ENCODE peak calls at places on chromosome 4, in nine cellular contexts. W is CD4-positive, alpha-beta T cell; R is endothelial cell; S is Calu3; K is cardiac muscle cell; Z is AG09319; C is cardiac fibroblast; E is suprapubic skin; L is bronchial epithelial cell. O is an unnamed sample.

GRCh38 chr4:153763404-153763803 is 3.6 kb upstream of the RNF175 start:
- DNase-seq in W (no peak), R (no peak), S (peak; percentile 17), K (no peak), Z (no peak), C (peak; percentile 27), E (no peak), L (peak; percentile 19), O (no peak)

GRCh38 chr4:173318648-173319211 is 15.4 kb downstream of the HMGB2 start:
- DNase-seq in W (no peak), R (no peak), S (no peak), K (peak; percentile 72), Z (no peak), C (peak; percentile 78), E (no peak), L (peak; percentile 77), O (no peak)

GRCh38 chr4:10205223-10205622 is 88.6 kb upstream of the WDR1 start:
- DNase-seq in W (no peak), R (no peak), S (no peak), K (no peak), Z (no peak), C (peak; percentile 55), E (no peak), L (no peak), O (no peak)

GRCh38 chr4:101252721-101253120 is 94.6 kb downstream of the PPP3CA start:
- DNase-seq in W (no peak), R (no peak), S (no peak), K (peak; percentile 29), Z (no peak), C (peak; percentile 22), E (no peak), L (no peak), O (no peak)

GRCh38 chr4:16665942-16666586 is 232.4 kb downstream of the LDB2 start:
- DNase-seq in W (no peak), R (no peak), S (no peak), K (no peak), Z (no peak), C (no peak), E (no peak), L (no peak), O (no peak)

GRCh38 chr4:134201216-134202098 is at the start of gene PABPC4L:
- DNase-seq in W (no peak), R (peak; percentile 19), S (no peak), K (peak; percentile 89), Z (no peak), C (peak; percentile 20), E (peak; percentile 56), L (peak; percentile 7), O (peak; percentile 84)

GRCh38 chr4:113575391-113575790 is 186.1 kb downstream of the CAMK2D start:
- DNase-seq in W (no peak), R (no peak), S (no peak), K (peak; percentile 77), Z (no peak), C (peak; percentile 65), E (no peak), L (no peak), O (no peak)

GRCh38 chr4:124938836-124939235 is 226.3 kb upstream of the ANKRD50 start:
- DNase-seq in W (no peak), R (no peak), S (no peak), K (no peak), Z (no peak), C (no peak), E (no peak), L (no peak), O (no peak)

GRCh38 chr4:185381794-185382193 is 13.9 kb downstream of the LRP2BP start:
- DNase-seq in W (no peak), R (no peak), S (no peak), K (peak; percentile 62), Z (no peak), C (peak; percentile 50), E (no peak), L (peak; percentile 44), O (no peak)

GRCh38 chr4:123731009-123731408 is 334.4 kb downstream of the SPRY1 start:
- DNase-seq in W (no peak), R (no peak), S (no peak), K (no peak), Z (no peak), C (no peak), E (no peak), L (no peak), O (no peak)

DNA sequence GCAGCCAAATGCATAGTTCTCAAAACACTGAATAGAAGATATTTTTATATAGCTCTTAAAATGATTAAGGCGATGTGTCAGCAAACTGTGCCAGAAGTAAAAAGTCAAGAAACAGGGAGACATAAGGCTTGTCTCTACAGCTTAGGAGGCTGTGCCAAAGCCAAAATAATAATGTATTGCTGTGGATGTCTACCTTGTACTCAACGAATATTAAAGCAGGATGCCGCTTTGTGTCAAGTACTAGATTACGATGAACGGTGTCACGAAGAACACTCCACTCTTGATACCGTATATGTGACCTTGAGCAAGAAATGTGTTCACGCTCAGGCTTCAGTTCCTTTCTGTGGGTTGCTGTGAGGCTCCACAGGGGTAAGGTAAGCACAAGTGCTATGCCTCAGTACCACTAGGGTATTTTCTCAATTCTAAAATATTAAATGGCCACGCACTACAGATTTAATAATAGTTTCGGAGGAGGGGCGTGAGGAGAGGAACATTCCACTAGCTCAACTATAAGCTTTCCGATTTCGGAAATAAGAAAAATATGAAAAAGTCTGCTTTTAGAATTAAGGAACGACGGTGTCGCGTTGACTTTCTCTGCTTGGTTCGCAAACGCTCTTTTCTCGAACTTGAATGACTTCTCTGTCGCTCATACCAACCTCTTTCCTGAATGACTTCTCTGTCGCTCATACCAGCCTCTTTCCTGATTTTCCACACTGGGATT is 679 bp upstream of the SCOC start:
- DNase-seq in W (no peak), R (no peak), S (no peak), K (peak; percentile 14), Z (no peak), C (peak; percentile 31), E (no peak), L (peak; percentile 27), O (no peak)
- TF ChIP-seq CTCF in W (peak; percentile 26), R (no peak), S (no peak), K (no peak), Z (no peak), C (peak; percentile 29), E (no peak), L (no peak), O (peak; percentile 37)

DNA sequence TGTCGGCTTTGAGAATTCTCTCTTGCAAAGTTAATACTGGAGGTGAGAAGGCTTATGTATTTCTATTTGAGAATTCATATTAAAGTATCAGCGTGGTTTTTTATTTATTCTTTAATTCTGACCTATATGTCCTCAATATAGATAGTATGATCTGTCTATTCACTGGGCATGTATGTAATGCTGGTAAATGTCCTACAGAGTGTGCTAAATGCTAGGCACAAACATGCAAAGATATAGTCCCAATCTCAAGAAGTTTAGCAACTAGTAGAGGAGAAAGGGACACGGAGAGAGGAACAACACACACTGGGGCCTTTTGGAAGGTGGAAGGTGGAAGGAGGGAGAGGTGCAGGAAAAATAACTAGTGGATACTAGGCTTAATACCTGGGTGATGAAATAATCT is 11.0 kb upstream of the BMPR1B start:
- DNase-seq in W (no peak), R (no peak), S (no peak), K (no peak), Z (no peak), C (peak; percentile 26), E (no peak), L (no peak), O (no peak)
- TF ChIP-seq CTCF in W (no peak), R (no peak), S (no peak), K (no peak), Z (no peak), C (peak; percentile 26), E (no peak), L (peak; percentile 10), O (no peak)

DNA sequence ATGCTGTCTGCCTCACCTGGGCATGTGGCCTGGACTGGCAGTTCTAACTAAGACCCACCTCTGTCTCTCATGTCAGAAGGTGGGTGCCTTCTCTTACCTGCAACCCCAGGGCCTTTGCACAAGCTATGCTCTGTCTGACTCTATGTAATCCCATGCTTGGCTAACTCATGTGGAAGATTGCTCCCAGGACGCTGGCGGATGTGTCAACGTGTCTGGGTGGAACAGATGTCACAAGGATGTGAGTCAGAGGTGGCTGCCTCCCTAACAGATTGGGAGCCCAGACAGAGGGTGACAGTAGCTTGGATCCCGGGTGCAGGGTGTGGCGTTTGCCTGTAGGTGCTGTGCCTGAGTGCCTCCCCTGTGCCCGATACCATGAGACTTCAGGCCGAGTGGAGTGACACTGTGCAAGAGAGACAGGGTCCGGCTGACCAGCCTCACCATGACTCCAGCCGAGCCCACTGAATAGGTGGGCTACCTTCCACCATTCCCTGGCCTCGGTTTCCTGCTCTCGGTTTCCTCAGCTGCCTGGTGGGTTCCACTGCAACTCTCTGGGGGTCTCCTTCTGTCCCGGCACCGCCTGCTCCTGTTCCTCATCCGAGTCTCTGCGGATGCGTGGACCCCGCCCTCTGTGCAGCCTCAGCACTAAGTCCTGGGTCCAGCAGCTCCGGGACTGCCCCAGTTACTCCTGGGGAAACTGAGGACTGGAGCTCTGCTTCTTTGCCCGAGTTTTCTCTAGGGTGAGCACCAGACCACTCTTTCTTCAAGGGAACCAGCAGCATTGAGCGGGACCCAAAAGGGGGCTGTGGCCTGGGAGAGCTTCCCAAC is 11.0 kb downstream of the SH3BP2 start:
- DNase-seq in W (no peak), R (no peak), S (no peak), K (no peak), Z (no peak), C (peak; percentile 55), E (peak; percentile 83), L (peak; percentile 37), O (no peak)
- TF ChIP-seq CTCF in W (no peak), R (no peak), S (no peak), K (no peak), Z (no peak), C (no peak), E (no peak), L (no peak), O (no peak)

DNA sequence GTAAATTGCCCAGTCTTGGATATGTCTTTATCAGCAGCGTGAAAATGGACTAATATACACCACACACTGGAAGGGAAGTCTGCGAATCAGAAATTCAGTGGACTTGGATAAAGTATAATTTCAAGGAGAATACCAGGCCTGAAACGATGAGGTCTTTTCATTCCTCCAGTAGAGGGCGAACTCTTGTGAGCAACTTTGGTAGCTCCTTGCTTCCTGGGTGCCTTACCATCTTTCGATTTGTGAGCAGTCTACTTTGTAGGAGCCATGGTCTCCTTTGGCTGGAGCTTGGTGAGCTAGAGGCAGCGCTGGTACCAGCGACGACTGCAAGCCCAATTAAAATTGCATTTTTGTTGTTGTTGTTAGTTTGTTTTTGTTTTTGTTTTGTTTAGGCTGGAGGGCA is 791.9 kb downstream of the FAT4 start:
- DNase-seq in W (no peak), R (no peak), S (no peak), K (no peak), Z (no peak), C (peak; percentile 3), E (no peak), L (peak; percentile 4), O (no peak)
- TF ChIP-seq CTCF in W (no peak), R (peak; percentile 40), S (no peak), K (no peak), Z (peak; percentile 14), C (no peak), E (no peak), L (peak; percentile 29), O (peak; percentile 27)

GRCh38 chr4:140044314-140044991 is 109.5 kb downstream of the MAML3 start:
- DNase-seq in W (no peak), R (no peak), S (no peak), K (peak; percentile 29), Z (no peak), C (peak; percentile 29), E (no peak), L (peak; percentile 55), O (no peak)
- TF ChIP-seq CTCF in W (no peak), R (no peak), S (no peak), K (no peak), Z (no peak), C (no peak), E (no peak), L (no peak), O (no peak)